ENCODE peak calls at places on chromosomes 3 and 15, in four cellular contexts. Q is CD8-positive, alpha-beta T cell; K is HAP-1; S is sigmoid colon. Y is an unnamed sample.

GRCh38 chr3:152331018-152331541 is 62.4 kb downstream of the MBNL1 start:
- DNase-seq in K (no peak), S (no peak), Q (no peak), Y (no peak)

GRCh38 chr15:68337826-68338225 is 60.3 kb downstream of the FEM1B start:
- DNase-seq in K (no peak), S (no peak), Q (no peak), Y (no peak)

GRCh38 chr3:43638594-43639447 is 17.0 kb upstream of the ANO10 start:
- DNase-seq in K (peak; percentile 43), S (no peak), Q (no peak), Y (no peak)

GRCh38 chr3:173584093-173584833 is 186.7 kb downstream of the NLGN1 start:
- DNase-seq in Q (no peak), K (peak; percentile 73), S (no peak), Y (peak; percentile 74)

GRCh38 chr3:101851072-101851471 is 1.8 kb downstream of the NFKBIZ start:
- DNase-seq in Q (no peak), S (no peak), K (no peak), Y (no peak)

GRCh38 chr15:33135355-33135781 is 59.1 kb downstream of the FMN1 start:
- DNase-seq in Q (no peak), S (no peak), K (no peak), Y (no peak)

GRCh38 chr15:87609474-87609873 is 647.1 kb downstream of the NTRK3 start:
- DNase-seq in S (no peak), K (no peak), Q (no peak), Y (no peak)

GRCh38 chr3:107206141-107206540 is 171.1 kb upstream of the CCDC54 start:
- DNase-seq in K (peak; percentile 63), S (no peak), Q (no peak), Y (peak; percentile 23)

GRCh38 chr15:77121599-77121998 is 50.7 kb upstream of the TSPAN3 start:
- DNase-seq in K (no peak), S (no peak), Q (no peak), Y (no peak)

GRCh38 chr3:134874737-134875413 is 79.8 kb downstream of the EPHB1 start:
- DNase-seq in K (no peak), S (no peak), Q (no peak), Y (no peak)

GRCh38 chr3:171880471-171880870 is 37.3 kb downstream of the TMEM212 start:
- DNase-seq in S (no peak), Q (no peak), K (no peak), Y (no peak)

GRCh38 chr3:4978259-4978965 is 825 bp upstream of the BHLHE40 start:
- DNase-seq in K (peak; percentile 97), Q (peak; percentile 61), S (peak; percentile 99), Y (no peak)

GRCh38 chr3:45034612-45035252 is 8.6 kb downstream of the CLEC3B start:
- DNase-seq in K (no peak), S (peak; percentile 82), Q (no peak), Y (no peak)

GRCh38 chr15:76961277-76962010 is 29.9 kb downstream of the RCN2 start:
- DNase-seq in S (no peak), K (no peak), Q (no peak), Y (no peak)

GRCh38 chr15:42581272-42581730 is 5.9 kb downstream of the STARD9 start:
- DNase-seq in S (peak; percentile 95), Q (peak; percentile 74), K (peak; percentile 90), Y (peak; percentile 70)

GRCh38 chr3:155791190-155791589 is 14.9 kb downstream of the C3orf33 start:
- DNase-seq in S (no peak), K (no peak), Q (no peak), Y (no peak)

GRCh38 chr3:134772591-134772990 is 22.5 kb upstream of the EPHB1 start:
- DNase-seq in K (no peak), Q (no peak), S (no peak), Y (no peak)

GRCh38 chr3:52005571-52005986 is 9.9 kb upstream of the RPL29 start:
- DNase-seq in K (no peak), Q (no peak), S (no peak), Y (no peak)

GRCh38 chr3:108153451-108153981 is 62.7 kb upstream of the CD47 start:
- DNase-seq in S (no peak), K (peak; percentile 74), Q (peak; percentile 25), Y (peak; percentile 18)

GRCh38 chr15:48671381-48672022 is 26.0 kb upstream of the FBN1 start:
- DNase-seq in S (peak; percentile 89), K (no peak), Q (no peak), Y (no peak)

GRCh38 chr3:42895332-42895868 is 10.5 kb upstream of the ZNF662 start:
- DNase-seq in Q (no peak), K (no peak), S (no peak), Y (no peak)

DNA sequence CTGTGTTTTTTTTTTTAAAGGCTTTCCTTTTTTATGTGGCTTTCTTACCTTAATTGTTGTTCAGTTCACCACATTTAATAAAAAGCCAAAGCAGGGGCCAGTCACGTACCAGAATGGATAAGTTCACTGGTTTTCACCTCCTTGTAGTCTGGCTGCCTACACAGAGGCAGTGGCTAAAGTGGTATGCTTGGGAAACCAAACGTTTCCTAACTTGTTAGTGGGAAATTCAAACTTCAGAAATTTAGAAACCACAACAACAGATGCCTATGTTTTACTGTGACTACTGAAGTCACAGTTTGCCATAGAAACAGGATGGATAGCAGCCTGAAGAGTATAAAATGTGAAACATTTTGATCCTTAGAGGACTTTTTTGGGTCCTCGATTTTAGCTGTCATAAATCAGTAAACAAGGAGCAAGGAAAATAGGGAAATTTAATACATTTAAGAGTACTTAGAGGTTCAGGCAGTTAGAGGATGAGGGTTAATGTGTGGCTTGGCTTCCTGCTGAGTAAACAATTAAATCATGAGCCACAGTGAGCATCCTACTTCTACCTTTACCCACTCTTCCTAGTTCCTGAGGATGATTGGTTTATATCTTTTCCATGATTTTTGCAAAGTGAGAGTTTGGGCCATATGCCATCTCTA is 48.6 kb downstream of the CMSS1 start:
- DNase-seq in Q (no peak), K (no peak), S (no peak), Y (no peak)
- H3K4me1 ChIP-seq in Q (peaks cover 14% of the 10 kb centered on the region), K (peaks cover 9% of the 10 kb centered on the region), S (peaks cover 97% of the 10 kb centered on the region), Y (peaks cover 11% of the 10 kb centered on the region)

DNA sequence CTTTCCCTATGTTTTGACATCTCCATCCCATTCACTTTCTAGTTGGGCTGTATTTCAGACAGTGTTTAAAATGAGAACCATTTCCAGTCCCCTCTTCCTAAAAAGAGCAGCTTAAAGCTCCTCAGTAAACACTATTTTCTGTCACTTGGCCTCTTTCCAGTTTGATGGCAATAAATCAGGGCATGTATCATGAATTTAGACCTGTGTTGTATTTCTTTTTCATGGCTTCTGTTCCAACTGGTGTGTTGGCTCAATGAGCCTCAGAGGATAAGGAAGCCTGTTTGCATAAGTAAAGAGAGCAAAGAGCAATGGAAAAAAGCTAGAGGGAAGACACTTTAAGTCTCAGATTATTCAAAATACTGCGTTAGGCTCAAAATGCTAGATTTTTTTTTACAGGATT is 7.2 kb downstream of the CCDC80 start:
- DNase-seq in S (no peak), K (peak; percentile 56), Q (no peak), Y (no peak)
- H3K4me1 ChIP-seq in S (peaks cover 97% of the 10 kb centered on the region), K (peaks cover 36% of the 10 kb centered on the region), Q (no peaks in the 10 kb centered on the region), Y (peaks cover 11% of the 10 kb centered on the region)

DNA sequence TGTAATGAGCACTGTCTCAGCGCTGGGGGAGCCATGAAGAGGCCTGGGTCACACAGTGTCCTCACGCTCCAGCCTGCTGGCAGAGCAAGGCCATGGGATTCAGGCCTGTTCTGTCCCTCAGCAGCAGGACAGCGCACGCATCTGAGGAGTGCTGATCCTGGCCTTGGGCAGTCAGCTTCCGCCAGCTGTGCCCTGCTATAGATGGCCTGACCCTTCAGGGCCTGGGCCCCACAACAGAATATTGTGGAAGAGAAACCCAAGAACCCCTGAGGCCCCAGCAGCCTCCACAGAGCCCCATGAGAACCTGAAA is 78.6 kb downstream of the SRGAP3 start:
- DNase-seq in K (no peak), S (no peak), Q (no peak), Y (no peak)
- H3K4me1 ChIP-seq in K (no peaks in the 10 kb centered on the region), S (no peaks in the 10 kb centered on the region), Q (peaks cover 24% of the 10 kb centered on the region), Y (no peaks in the 10 kb centered on the region)

GRCh38 chr15:74203914-74204431 is 1.4 kb upstream of the STRA6 start:
- DNase-seq in S (no peak), Q (no peak), K (peak; percentile 86), Y (no peak)
- H3K4me1 ChIP-seq in S (peaks cover 11% of the 10 kb centered on the region), Q (no peaks in the 10 kb centered on the region), K (peaks cover 33% of the 10 kb centered on the region), Y (peaks cover 40% of the 10 kb centered on the region)

DNA sequence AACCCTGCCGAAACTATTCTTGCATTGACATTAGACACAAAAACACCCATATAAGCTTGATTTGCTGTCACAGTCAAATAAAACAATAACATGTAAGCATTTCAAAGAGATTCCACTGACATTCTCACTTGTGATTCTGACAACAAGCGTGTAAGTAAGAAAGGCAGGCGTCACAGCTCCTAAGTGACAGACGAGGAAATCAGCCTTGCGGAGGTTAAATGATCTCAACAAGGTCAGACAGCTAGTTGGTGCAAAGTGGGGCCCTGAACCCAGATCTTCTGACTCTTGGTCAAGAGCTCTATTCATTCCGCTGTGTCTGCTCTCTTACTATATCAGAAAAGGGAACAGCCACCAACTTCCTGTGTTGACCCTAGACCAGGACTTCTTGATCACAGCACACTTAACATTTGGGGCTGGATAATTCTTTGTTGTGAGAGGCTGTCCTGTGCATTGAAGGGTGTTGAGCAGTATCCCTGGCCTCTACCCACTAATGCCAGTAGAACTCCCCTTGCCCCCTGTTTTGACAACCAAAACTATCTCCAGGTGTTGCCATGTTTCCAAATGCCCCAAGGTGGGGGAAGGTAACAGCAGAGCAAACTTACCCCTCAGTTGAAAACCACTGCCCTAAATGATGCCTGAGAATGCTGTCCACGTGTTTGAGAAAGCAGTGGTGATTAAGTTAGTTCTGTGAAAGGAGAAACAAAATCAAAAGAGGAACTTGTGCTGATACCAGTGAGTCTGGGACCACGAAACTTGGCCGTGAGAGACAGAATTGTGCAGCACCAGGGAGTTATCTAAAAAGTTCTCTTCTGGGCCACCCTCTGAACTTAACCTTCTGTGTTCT is 86.1 kb downstream of the LIPC start:
- DNase-seq in S (no peak), K (no peak), Q (no peak), Y (no peak)
- H3K4me1 ChIP-seq in S (peaks cover 21% of the 10 kb centered on the region), K (no peaks in the 10 kb centered on the region), Q (peaks cover 32% of the 10 kb centered on the region), Y (peaks cover 10% of the 10 kb centered on the region)

Y was measured in neuronal stem cell.